ENCODE peak calls at places on chromosome 12, in eight cellular contexts. O, K, V, Q, X, H, I and D are unnamed samples.

GRCh38 chr12:29783773-29784666 is at the start of gene TMTC1:
- DNase-seq in K (peak; percentile 70), Q (peak; percentile 90), V (peak; percentile 72), I (peak; percentile 20), O (no peak), X (peak; percentile 55), H (peak; percentile 65), D (peak; percentile 13)

GRCh38 chr12:132306885-132307191 is 22.6 kb downstream of the GALNT9 start:
- DNase-seq in H (no peak), Q (no peak), I (no peak), O (no peak), V (no peak), X (no peak), K (no peak), D (no peak)

GRCh38 chr12:18864900-18865561 is 127.1 kb downstream of the CAPZA3 start:
- DNase-seq in X (peak; percentile 67), V (no peak), Q (no peak), I (no peak), K (no peak), H (no peak), O (no peak), D (peak; percentile 90)

GRCh38 chr12:115872919-115873357 is 404.6 kb downstream of the MED13L start:
- DNase-seq in I (no peak), H (no peak), X (no peak), V (no peak), Q (peak; percentile 50), K (no peak), O (no peak), D (no peak)

GRCh38 chr12:121175383-121176119 is 34.4 kb upstream of the P2RX4 start:
- DNase-seq in H (no peak), I (no peak), O (no peak), Q (no peak), V (peak; percentile 46), K (peak; percentile 60), X (no peak), D (no peak)

GRCh38 chr12:99099786-99100185 is 454.7 kb downstream of the APAF1 start:
- DNase-seq in V (no peak), K (no peak), X (no peak), H (no peak), O (no peak), I (no peak), Q (no peak), D (no peak)

GRCh38 chr12:18818584-18818983 is 80.7 kb downstream of the CAPZA3 start:
- DNase-seq in I (no peak), H (no peak), O (no peak), K (no peak), V (no peak), Q (no peak), X (no peak), D (no peak)

GRCh38 chr12:52258335-52258901 is 16.0 kb upstream of the KRT86 start:
- DNase-seq in K (no peak), O (no peak), X (peak; percentile 17), Q (peak; percentile 81), V (no peak), I (no peak), H (no peak), D (no peak)

GRCh38 chr12:72053604-72054003 is 115.0 kb downstream of the TPH2 start:
- DNase-seq in X (no peak), O (no peak), H (no peak), K (no peak), V (no peak), Q (no peak), I (no peak), D (no peak)

GRCh38 chr12:59678759-59679411 is 83.1 kb downstream of the SLC16A7 start:
- DNase-seq in K (no peak), O (no peak), Q (no peak), V (no peak), X (no peak), I (no peak), H (no peak), D (no peak)

GRCh38 chr12:47775100-47775911 is 2.3 kb downstream of the SLC48A1 start:
- DNase-seq in O (no peak), H (no peak), V (peak; percentile 84), K (no peak), X (no peak), Q (no peak), I (no peak), D (peak; percentile 44)

GRCh38 chr12:130220361-130220760 is 58.1 kb downstream of the FZD10 start:
- DNase-seq in K (no peak), V (no peak), I (no peak), Q (peak; percentile 43), O (no peak), X (no peak), H (no peak), D (no peak)

GRCh38 chr12:17829813-17830212 is 260.2 kb downstream of the RERGL start:
- DNase-seq in Q (no peak), O (no peak), K (no peak), I (no peak), H (no peak), X (no peak), V (no peak), D (no peak)

GRCh38 chr12:132397152-132397933 is 68.0 kb upstream of the GALNT9 start:
- DNase-seq in Q (no peak), O (no peak), K (no peak), I (no peak), V (no peak), H (peak; percentile 13), X (no peak), D (no peak)

GRCh38 chr12:122028601-122029560 is 7.2 kb downstream of the BCL7A start:
- DNase-seq in X (no peak), H (peak; percentile 40), O (no peak), V (peak; percentile 58), K (no peak), Q (no peak), I (no peak), D (no peak)

GRCh38 chr12:64352181-64352580 is 38.4 kb downstream of the C12orf56 start:
- DNase-seq in K (no peak), X (no peak), V (no peak), O (no peak), Q (no peak), I (no peak), H (no peak), D (no peak)

GRCh38 chr12:113162102-113163029 is 12.8 kb downstream of the CFAP73 start:
- DNase-seq in X (peak; percentile 52), H (no peak), V (no peak), K (no peak), O (no peak), Q (peak; percentile 61), I (no peak), D (peak; percentile 56)

GRCh38 chr12:4034926-4035325 is 161.7 kb upstream of the PARP11 start:
- DNase-seq in Q (no peak), H (no peak), I (no peak), V (no peak), X (no peak), K (no peak), O (no peak), D (peak; percentile 9)

GRCh38 chr12:93573552-93574223 is 1.2 kb downstream of the SOCS2 start:
- DNase-seq in V (no peak), X (peak; percentile 40), I (no peak), K (no peak), Q (no peak), H (no peak), O (no peak), D (no peak)

GRCh38 chr12:14896477-14897184 is 11.0 kb upstream of the MGP start:
- DNase-seq in H (no peak), X (peak; percentile 32), V (no peak), K (no peak), Q (no peak), O (no peak), I (no peak), D (peak; percentile 81)

GRCh38 chr12:67358686-67359374 is 89.7 kb downstream of the CAND1 start:
- DNase-seq in X (peak; percentile 90), O (no peak), I (no peak), K (no peak), V (no peak), Q (no peak), H (peak; percentile 6), D (peak; percentile 87)

GRCh38 chr12:120468846-120469449 is 600 bp downstream of the SRSF9 start:
- DNase-seq in O (no peak), H (peak; percentile 29), V (no peak), K (no peak), X (peak; percentile 29), Q (peak; percentile 80), I (no peak), D (no peak)

GRCh38 chr12:106415134-106415533 is 57.6 kb downstream of the POLR3B start:
- DNase-seq in K (no peak), V (no peak), X (peak; percentile 12), Q (no peak), I (no peak), H (no peak), O (no peak), D (peak; percentile 13)

GRCh38 chr12:127550271-127550670 is 716.7 kb upstream of the TMEM132C start:
- DNase-seq in K (no peak), H (no peak), I (no peak), V (no peak), X (peak; percentile 74), O (no peak), Q (no peak), D (peak; percentile 84)

GRCh38 chr12:24012528-24012927 is 63.1 kb upstream of the SOX5 start:
- DNase-seq in Q (no peak), K (no peak), O (no peak), H (no peak), V (no peak), X (peak; percentile 30), I (no peak), D (no peak)

GRCh38 chr12:124487065-124487833 is 80.2 kb downstream of the NCOR2 start:
- DNase-seq in V (peak; percentile 75), O (no peak), Q (no peak), H (no peak), K (no peak), I (peak; percentile 58), X (no peak), D (no peak)

GRCh38 chr12:115859231-115859630 is 418.3 kb downstream of the MED13L start:
- DNase-seq in K (no peak), X (no peak), V (peak; percentile 55), H (no peak), O (no peak), Q (no peak), I (peak; percentile 1), D (no peak)

GRCh38 chr12:122352394-122352793 is 70.1 kb downstream of the CLIP1 start:
- DNase-seq in K (no peak), I (no peak), H (no peak), O (no peak), X (no peak), Q (no peak), V (no peak), D (no peak)

GRCh38 chr12:27807063-27807703 is 27.1 kb upstream of the MANSC4 start:
- DNase-seq in H (no peak), K (no peak), I (no peak), V (no peak), Q (no peak), X (no peak), O (no peak), D (no peak)

GRCh38 chr12:59973515-59973914 is 377.7 kb downstream of the SLC16A7 start:
- DNase-seq in K (no peak), Q (no peak), V (no peak), O (no peak), X (peak; percentile 22), I (no peak), H (no peak), D (peak; percentile 58)